ENCODE peak calls at places on chromosomes 13 and 19, in six cellular contexts. One of them, this sample, is unnamed.

GRCh38 chr19:311813-312261 is 20.6 kb upstream of the PLPP2 start:
- DNase-seq in HCT116: no peak
- DNase-seq in PC-3: no peak
- DNase-seq in neural progenitor cell: peak
- DNase-seq in MM.1S: no peak
- DNase-seq in GM23338: no peak
- DNase-seq in this sample: no peak

GRCh38 chr13:51315658-51316057 is 23.8 kb upstream of the SERPINE3 start:
- DNase-seq in HCT116: no peak
- DNase-seq in GM23338: no peak
- DNase-seq in MM.1S: no peak
- DNase-seq in PC-3: no peak
- DNase-seq in neural progenitor cell: peak
- DNase-seq in this sample: no peak

GRCh38 chr13:67008075-67008668 is 222.0 kb downstream of the PCDH9 start:
- DNase-seq in GM23338: no peak
- DNase-seq in PC-3: no peak
- DNase-seq in MM.1S: no peak
- DNase-seq in neural progenitor cell: no peak
- DNase-seq in HCT116: no peak
- DNase-seq in this sample: no peak

GRCh38 chr19:54644056-54644455 is 13.8 kb downstream of the LILRB1 start:
- DNase-seq in MM.1S: no peak
- DNase-seq in HCT116: no peak
- DNase-seq in PC-3: no peak
- DNase-seq in neural progenitor cell: no peak
- DNase-seq in GM23338: no peak
- DNase-seq in this sample: no peak

GRCh38 chr19:3178973-3179738 is 587 bp downstream of the S1PR4 start:
- DNase-seq in MM.1S: no peak
- DNase-seq in neural progenitor cell: no peak
- DNase-seq in GM23338: no peak
- DNase-seq in PC-3: no peak
- DNase-seq in HCT116: no peak
- DNase-seq in this sample: no peak

GRCh38 chr19:3034194-3034844 is 5.2 kb upstream of the TLE2 start:
- DNase-seq in GM23338: no peak
- DNase-seq in HCT116: no peak
- DNase-seq in PC-3: no peak
- DNase-seq in neural progenitor cell: peak
- DNase-seq in MM.1S: no peak
- DNase-seq in this sample: peak

GRCh38 chr13:114157869-114158495 is 21.1 kb upstream of the CFAP97D2 start:
- DNase-seq in HCT116: no peak
- DNase-seq in GM23338: no peak
- DNase-seq in PC-3: no peak
- DNase-seq in neural progenitor cell: no peak
- DNase-seq in MM.1S: no peak
- DNase-seq in this sample: no peak

GRCh38 chr13:66222926-66223325 is 1007.2 kb downstream of the PCDH9 start:
- DNase-seq in neural progenitor cell: no peak
- DNase-seq in MM.1S: peak
- DNase-seq in GM23338: no peak
- DNase-seq in PC-3: no peak
- DNase-seq in HCT116: no peak
- DNase-seq in this sample: no peak

GRCh38 chr13:47332149-47332548 is 435.3 kb upstream of the HTR2A start:
- DNase-seq in GM23338: no peak
- DNase-seq in MM.1S: no peak
- DNase-seq in neural progenitor cell: no peak
- DNase-seq in HCT116: no peak
- DNase-seq in PC-3: peak
- DNase-seq in this sample: no peak

DNA sequence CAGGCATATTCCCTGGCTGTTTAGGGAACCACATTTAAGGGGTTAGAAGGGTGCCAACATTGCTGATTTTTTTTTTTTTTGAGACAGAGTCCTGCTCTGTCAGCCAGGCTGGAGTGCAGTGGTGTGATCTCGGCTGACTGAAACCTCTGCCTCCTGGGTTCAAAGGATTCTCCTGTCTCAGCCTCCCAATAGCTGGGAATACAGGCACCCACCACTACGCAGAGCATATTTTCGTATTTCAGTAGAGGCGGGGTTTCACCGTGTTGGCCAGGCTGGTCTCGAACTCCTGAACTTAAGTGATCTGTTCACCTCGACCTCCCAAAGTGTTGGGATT is 7.8 kb upstream of the CRX start:
- DNase-seq in GM23338: no peak
- DNase-seq in PC-3: no peak
- DNase-seq in HCT116: no peak
- DNase-seq in neural progenitor cell: no peak
- DNase-seq in MM.1S: no peak
- DNase-seq in this sample: no peak
- TF ChIP-seq CTCF in GM23338: no peak
- TF ChIP-seq CTCF in PC-3: no peak
- TF ChIP-seq CTCF in HCT116: no peak
- TF ChIP-seq CTCF in neural progenitor cell: no peak
- TF ChIP-seq CTCF in MM.1S: no peak
- TF ChIP-seq CTCF in this sample: no peak

DNA sequence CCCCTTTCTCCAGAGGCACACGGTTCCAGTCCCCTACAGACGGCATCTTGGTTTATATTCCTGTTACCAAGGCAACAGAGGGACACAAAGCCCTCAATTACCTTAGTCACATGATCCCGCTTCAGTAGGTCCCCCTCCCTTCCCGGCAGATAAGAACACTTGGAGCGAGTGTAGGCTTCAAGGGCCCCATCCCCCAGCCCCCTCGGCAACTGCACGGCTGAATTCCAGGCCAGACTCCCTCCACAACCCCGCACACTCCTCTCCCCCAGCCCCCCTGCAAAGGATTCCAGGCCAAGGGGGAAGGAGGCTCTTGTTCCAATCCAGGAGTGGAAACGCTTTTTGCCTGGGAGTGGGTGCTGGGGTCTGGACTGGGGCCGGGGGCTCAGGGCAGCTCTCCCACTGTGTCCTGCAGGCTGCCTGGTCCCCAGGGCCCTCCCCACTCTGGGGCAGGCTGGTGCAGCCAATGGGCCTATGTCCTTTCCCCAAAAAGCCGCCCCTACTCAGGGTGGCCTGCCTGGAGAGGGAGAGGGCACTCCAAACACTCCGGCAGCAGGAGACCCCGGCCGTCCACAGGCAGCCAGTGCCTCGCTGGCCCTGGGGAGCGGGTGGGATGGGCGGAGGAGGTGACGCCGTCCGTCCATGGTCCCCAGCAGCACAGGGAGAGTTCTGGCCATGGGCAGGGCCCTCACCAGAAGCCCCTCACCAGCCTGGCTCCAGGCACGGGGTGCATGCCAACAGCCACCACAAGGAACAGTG is 62.6 kb downstream of the MLLT1 start:
- DNase-seq in MM.1S: no peak
- DNase-seq in PC-3: no peak
- DNase-seq in neural progenitor cell: peak
- DNase-seq in GM23338: peak
- DNase-seq in HCT116: no peak
- DNase-seq in this sample: peak
- TF ChIP-seq EZH2phosphoT487 in MM.1S: no peak
- TF ChIP-seq EZH2phosphoT487 in PC-3: no peak
- TF ChIP-seq EZH2phosphoT487 in neural progenitor cell: no peak
- TF ChIP-seq EZH2phosphoT487 in GM23338: no peak
- TF ChIP-seq EZH2phosphoT487 in HCT116: no peak
- TF ChIP-seq EZH2phosphoT487 in this sample: no peak

DNA sequence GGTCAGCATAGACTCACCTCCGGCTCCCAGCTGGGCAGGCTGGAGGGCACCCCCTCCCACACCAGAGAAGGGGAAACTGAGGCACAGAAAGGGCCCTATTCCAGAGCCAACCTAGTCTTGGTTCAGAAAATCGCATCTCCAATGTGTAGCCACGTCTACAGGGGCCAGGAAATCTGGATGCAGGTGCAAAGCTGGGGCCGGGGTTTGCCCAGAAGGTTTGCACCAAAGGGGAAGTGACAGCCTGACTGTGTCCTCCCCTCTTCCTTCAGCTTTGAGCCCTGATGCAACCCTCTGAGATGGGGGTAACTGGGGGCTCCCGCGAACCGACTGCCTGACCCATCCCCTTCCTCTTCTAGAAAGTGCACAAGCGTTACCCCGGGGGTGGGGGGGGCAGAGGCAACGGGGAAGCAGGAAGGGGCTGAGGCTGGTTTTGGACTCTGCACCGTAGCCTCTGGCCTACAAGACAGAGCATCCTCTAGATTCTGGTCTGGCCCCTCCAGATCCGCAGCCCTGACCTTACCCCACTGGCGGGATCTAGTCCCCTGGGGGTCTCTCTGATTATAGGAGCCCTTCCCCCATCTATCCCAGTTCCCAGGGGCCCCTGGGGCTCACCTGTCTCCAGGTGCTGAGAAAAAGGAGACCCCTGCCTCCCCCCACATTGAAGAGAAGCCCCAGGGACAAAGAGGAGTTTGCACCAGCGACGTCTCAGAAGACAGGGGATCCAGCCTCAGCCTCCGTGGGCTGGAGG is 1.1 kb upstream of the ONECUT3 start:
- DNase-seq in neural progenitor cell: no peak
- DNase-seq in GM23338: peak
- DNase-seq in PC-3: no peak
- DNase-seq in HCT116: no peak
- DNase-seq in MM.1S: no peak
- DNase-seq in this sample: no peak
- TF ChIP-seq EZH2 in neural progenitor cell: peak
- TF ChIP-seq EZH2 in GM23338: peak
- TF ChIP-seq EZH2 in PC-3: no peak
- TF ChIP-seq EZH2 in HCT116: no peak
- TF ChIP-seq EZH2 in MM.1S: no peak
- TF ChIP-seq EZH2 in this sample: no peak

DNA sequence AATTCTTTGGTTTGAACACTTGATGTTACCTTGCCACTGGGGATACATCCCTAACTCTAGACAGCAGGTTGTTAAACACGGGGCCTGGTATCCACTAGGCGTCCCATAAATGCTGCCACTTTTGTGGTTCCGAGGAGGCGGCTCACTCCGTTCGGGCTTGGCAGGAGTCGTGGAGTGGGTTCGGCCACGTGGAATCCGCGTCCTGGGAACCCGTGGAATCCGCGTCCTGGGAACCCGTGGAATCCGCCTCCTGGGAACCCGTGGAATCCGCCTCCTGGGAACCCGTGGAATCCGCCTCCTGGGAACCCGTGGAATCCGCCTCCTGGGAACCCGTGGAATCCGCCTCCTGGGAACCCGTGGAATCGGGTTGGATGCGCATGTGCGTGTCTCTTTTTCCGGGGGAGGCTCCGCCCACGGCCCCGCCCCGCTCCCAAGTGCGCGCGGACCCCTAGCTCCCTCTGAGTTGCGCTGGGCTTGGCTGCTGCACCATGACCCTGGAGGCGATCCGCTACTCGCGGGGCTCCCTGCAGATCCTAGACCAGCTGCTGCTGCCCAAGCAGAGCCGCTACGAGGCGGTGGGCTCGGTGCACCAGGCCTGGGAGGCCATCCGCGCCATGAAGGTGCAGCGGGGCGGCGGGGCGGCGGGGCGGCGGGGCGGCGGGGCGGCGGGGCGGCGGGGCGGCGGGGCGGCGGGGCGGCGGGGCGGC is at the start of gene MRI1:
- DNase-seq in neural progenitor cell: peak
- DNase-seq in HCT116: no peak
- DNase-seq in GM23338: peak
- DNase-seq in MM.1S: peak
- DNase-seq in PC-3: peak
- DNase-seq in this sample: peak
- TF ChIP-seq CTCF in neural progenitor cell: no peak
- TF ChIP-seq CTCF in HCT116: no peak
- TF ChIP-seq CTCF in GM23338: no peak
- TF ChIP-seq CTCF in MM.1S: no peak
- TF ChIP-seq CTCF in PC-3: peak
- TF ChIP-seq CTCF in this sample: no peak

GRCh38 chr13:50291611-50292010 is 276.4 kb downstream of the KCNRG start:
- DNase-seq in GM23338: no peak
- DNase-seq in PC-3: no peak
- DNase-seq in neural progenitor cell: no peak
- DNase-seq in MM.1S: no peak
- DNase-seq in HCT116: no peak
- DNase-seq in this sample: no peak
- TF ChIP-seq EZH2phosphoT487 in GM23338: no peak
- TF ChIP-seq EZH2phosphoT487 in PC-3: no peak
- TF ChIP-seq EZH2phosphoT487 in neural progenitor cell: no peak
- TF ChIP-seq EZH2phosphoT487 in MM.1S: no peak
- TF ChIP-seq EZH2phosphoT487 in HCT116: no peak
- TF ChIP-seq EZH2phosphoT487 in this sample: no peak

DNA sequence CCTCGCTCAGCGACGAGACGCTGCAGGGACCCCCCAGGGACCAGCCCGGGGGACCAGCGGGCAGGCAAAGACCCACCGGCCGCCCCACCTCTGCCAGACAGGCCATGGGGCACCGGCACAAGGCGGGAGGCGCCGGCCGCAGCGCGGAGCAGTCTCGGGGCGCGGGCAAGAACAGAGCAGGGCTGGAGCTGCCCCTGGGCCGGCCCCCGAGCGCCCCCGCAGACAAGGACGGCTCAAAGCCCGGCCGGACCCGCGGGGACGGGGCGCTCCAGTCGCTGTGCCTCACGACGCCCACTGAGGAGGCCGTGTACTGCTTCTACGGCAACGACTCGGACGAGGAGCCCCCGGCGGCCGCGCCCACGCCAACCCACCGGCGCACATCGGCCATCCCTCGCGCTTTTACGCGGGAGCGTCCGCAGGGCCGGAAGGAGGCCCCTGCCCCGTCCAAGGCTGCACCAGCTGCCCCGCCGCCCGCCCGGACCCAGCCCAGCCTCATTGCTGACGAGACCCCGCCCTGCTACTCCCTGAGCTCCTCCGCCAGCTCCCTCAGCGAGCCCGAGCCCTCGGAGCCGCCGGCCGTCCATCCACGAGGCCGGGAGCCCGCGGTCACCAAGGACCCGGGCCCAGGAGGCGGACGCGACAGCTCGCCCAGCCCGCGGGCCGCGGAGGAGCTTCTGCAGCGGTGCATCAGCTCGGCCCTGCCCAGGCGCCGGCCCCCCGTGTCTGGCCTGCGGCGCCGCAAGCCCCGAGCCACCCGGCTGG is 11.3 kb downstream of the C19orf25 start:
- DNase-seq in HCT116: no peak
- DNase-seq in MM.1S: no peak
- DNase-seq in PC-3: no peak
- DNase-seq in GM23338: no peak
- DNase-seq in neural progenitor cell: peak
- DNase-seq in this sample: no peak
- TF ChIP-seq EZH2 in HCT116: no peak
- TF ChIP-seq EZH2 in MM.1S: no peak
- TF ChIP-seq EZH2 in PC-3: no peak
- TF ChIP-seq EZH2 in GM23338: peak
- TF ChIP-seq EZH2 in neural progenitor cell: peak
- TF ChIP-seq EZH2 in this sample: no peak

GRCh38 chr19:18589380-18590272 is 1.0 kb downstream of the REX1BD start:
- DNase-seq in GM23338: peak
- DNase-seq in neural progenitor cell: peak
- DNase-seq in MM.1S: peak
- DNase-seq in HCT116: peak
- DNase-seq in PC-3: peak
- DNase-seq in this sample: peak
- TF ChIP-seq CTCF in GM23338: no peak
- TF ChIP-seq CTCF in neural progenitor cell: peak
- TF ChIP-seq CTCF in MM.1S: peak
- TF ChIP-seq CTCF in HCT116: no peak
- TF ChIP-seq CTCF in PC-3: no peak
- TF ChIP-seq CTCF in this sample: no peak